ENCODE peak calls at places on chromosomes 4 and X, in ten cellular contexts. C is ureter; F is COLO829; Z is activated T-helper 9 cell treated with anti-CD3 and anti-CD28 coated beads, Interleukin-2, amount 50 U/mL, for 16 hours; U is stimulated activated CD4-positive, alpha-beta T cell treated with anti-CD3 and anti-CD28 coated beads, Interleukin-1b, Interleukin-23, amount 100 ng/mL, for 24 hours; P is fibroblast of the conjunctiva; J is B cell; W is CD14-positive monocyte; S is ACHN; B is iris pigment epithelial cell. Y is an unnamed sample.

GRCh38 chr4:95219109-95219508 is 329.7 kb downstream of the UNC5C start:
- DNase-seq in C (no peak), S (no peak), B (peak), Z (no peak), J (no peak), F (no peak), U (no peak), P (peak), W (no peak), Y (peak)

GRCh38 chrX:123665197-123665596 is 67.7 kb downstream of the THOC2 start:
- DNase-seq in U (no peak), Z (no peak), B (peak), W (no peak), S (no peak), C (no peak), F (no peak), P (no peak), J (no peak), Y (no peak)

GRCh38 chr4:18676136-18676922 is 654.8 kb upstream of the LCORL start:
- DNase-seq in W (no peak), F (peak), S (no peak), J (no peak), C (no peak), B (no peak), P (no peak), U (no peak), Z (no peak), Y (no peak)

GRCh38 chr4:145766273-145766672 is 86.3 kb downstream of the C4orf51 start:
- DNase-seq in C (no peak), W (no peak), U (no peak), P (no peak), S (no peak), B (no peak), F (no peak), J (no peak), Z (no peak), Y (no peak)

GRCh38 chr4:48766393-48766792 is 13.7 kb downstream of the FRYL start:
- DNase-seq in F (no peak), C (no peak), S (no peak), W (no peak), B (no peak), J (no peak), P (no peak), Z (no peak), U (no peak), Y (no peak)

GRCh38 chr4:27791640-27792039 is 931.0 kb downstream of the STIM2 start:
- DNase-seq in C (no peak), S (no peak), W (no peak), F (no peak), P (peak), U (no peak), Z (no peak), J (no peak), B (peak), Y (peak)

GRCh38 chr4:40722576-40723161 is 27.1 kb upstream of the NSUN7 start:
- DNase-seq in P (no peak), U (no peak), Z (no peak), W (peak), S (no peak), B (peak), C (no peak), J (peak), F (no peak), Y (no peak)

GRCh38 chr4:88196523-88197185 is 38.2 kb upstream of the ABCG2 start:
- DNase-seq in F (no peak), C (no peak), Z (no peak), U (no peak), S (no peak), P (no peak), B (no peak), J (no peak), W (no peak), Y (no peak)

GRCh38 chrX:118666521-118666920 is 60.9 kb upstream of the IL13RA1 start:
- DNase-seq in J (no peak), S (no peak), B (peak), F (no peak), U (no peak), Z (no peak), W (no peak), P (no peak), C (no peak), Y (no peak)

GRCh38 chrX:36198575-36198974 is 279.0 kb downstream of the CFAP47 start:
- DNase-seq in F (no peak), P (no peak), U (no peak), S (no peak), J (no peak), Z (no peak), B (no peak), C (no peak), W (no peak), Y (no peak)

Y was measured in stromal cell of bone marrow.